ENCODE peak calls at places on chromosomes 3 and 15, in eight cellular contexts. C is prostate gland, Y is sigmoid colon, J is HCT116, G is endothelial cell of umbilical vein, W is stomach, E is esophagus muscularis mucosa, R is K562. D is an unnamed sample. For H3K9me3, the result is how much of the 10 kb centered on the place peaks cover.

GRCh38 chr3:102068327-102068726 is 219.0 kb downstream of the NFKBIZ start:
- DNase-seq in R (no peak), C (no peak), W (no peak), J (no peak), E (no peak), Y (no peak), G (peak), D (no peak)

GRCh38 chr15:60442763-60443162 is 36.2 kb downstream of the ICE2 start:
- DNase-seq in C (no peak), R (no peak), W (no peak), Y (no peak), G (no peak), J (no peak), E (no peak), D (no peak)

GRCh38 chr3:57903124-57903668 is 105.0 kb upstream of the FLNB start:
- DNase-seq in G (no peak), Y (no peak), E (no peak), C (no peak), J (no peak), R (no peak), W (no peak), D (no peak)

GRCh38 chr3:55408193-55408826 is 78.8 kb downstream of the WNT5A start:
- DNase-seq in W (no peak), J (no peak), E (no peak), C (no peak), G (no peak), Y (no peak), R (no peak), D (peak)

GRCh38 chr3:59313365-59313764 is 263.5 kb upstream of the CFAP20DC start:
- DNase-seq in J (peak), R (peak), Y (no peak), C (peak), E (no peak), W (peak), G (no peak), D (peak)

GRCh38 chr15:63028442-63029110 is 14.0 kb upstream of the TPM1 start:
- DNase-seq in E (no peak), W (no peak), Y (no peak), G (no peak), C (no peak), R (no peak), J (no peak), D (no peak)

GRCh38 chr3:17157713-17158112 is 273.0 kb downstream of the PLCL2 start:
- DNase-seq in Y (no peak), R (no peak), G (no peak), C (no peak), E (no peak), J (no peak), W (no peak), D (no peak)

GRCh38 chr15:30917013-30917412 is 13.3 kb downstream of the FAN1 start:
- DNase-seq in G (no peak), J (no peak), E (no peak), W (no peak), Y (no peak), C (no peak), R (no peak), D (no peak)

GRCh38 chr3:62876064-62876463 is 848 bp upstream of the CADPS start:
- DNase-seq in R (no peak), Y (no peak), J (no peak), G (peak), E (no peak), W (no peak), C (no peak), D (peak)

GRCh38 chr3:107987036-107987557 is 103.7 kb downstream of the CD47 start:
- DNase-seq in C (peak), J (peak), W (peak), E (peak), G (peak), Y (peak), R (no peak), D (peak)

GRCh38 chr3:160065282-160065681 is 76.6 kb downstream of the IL12A start:
- DNase-seq in C (no peak), G (no peak), E (no peak), Y (no peak), R (no peak), J (no peak), W (no peak), D (no peak)

GRCh38 chr15:73125219-73125618 is 73.0 kb downstream of the NEO1 start:
- DNase-seq in J (no peak), Y (no peak), C (no peak), R (no peak), W (no peak), G (no peak), E (no peak), D (no peak)

GRCh38 chr3:187066228-187066995 is 72.9 kb downstream of the RPL39L start:
- DNase-seq in C (no peak), Y (no peak), W (no peak), G (peak), J (peak), E (peak), R (peak), D (no peak)

GRCh38 chr3:144032531-144033234 is 61.1 kb downstream of the DIPK2A start:
- DNase-seq in E (no peak), Y (no peak), J (no peak), G (no peak), C (no peak), W (no peak), R (no peak), D (no peak)

GRCh38 chr15:34813446-34814190 is 18.3 kb upstream of the ACTC1 start:
- DNase-seq in W (no peak), C (no peak), Y (no peak), R (no peak), J (no peak), G (no peak), E (no peak), D (no peak)

GRCh38 chr3:122635789-122636188 is 44.9 kb upstream of the PARP14 start:
- DNase-seq in W (no peak), E (no peak), J (peak), Y (no peak), G (no peak), C (no peak), R (no peak), D (no peak)

GRCh38 chr3:102085431-102086226 is 236.3 kb downstream of the NFKBIZ start:
- DNase-seq in C (no peak), R (no peak), G (no peak), E (no peak), Y (no peak), W (no peak), J (no peak), D (no peak)

GRCh38 chr3:73074681-73075305 is 13.3 kb downstream of the EBLN2 start:
- DNase-seq in R (no peak), J (no peak), E (no peak), W (no peak), G (no peak), C (no peak), Y (no peak), D (no peak)

GRCh38 chr15:45457215-45457614 is 65.3 kb downstream of the SLC30A4 start:
- DNase-seq in C (no peak), E (no peak), R (no peak), Y (no peak), G (no peak), W (no peak), J (no peak), D (no peak)

GRCh38 chr3:113514265-113514769 is 639 bp downstream of the SPICE1 start:
- DNase-seq in G (no peak), W (no peak), Y (no peak), J (no peak), R (peak), C (no peak), E (no peak), D (no peak)

GRCh38 chr15:93929375-93930094 is 301.8 kb upstream of the MCTP2 start:
- DNase-seq in G (no peak), E (no peak), J (no peak), C (no peak), Y (peak), R (no peak), W (no peak), D (peak)

DNA sequence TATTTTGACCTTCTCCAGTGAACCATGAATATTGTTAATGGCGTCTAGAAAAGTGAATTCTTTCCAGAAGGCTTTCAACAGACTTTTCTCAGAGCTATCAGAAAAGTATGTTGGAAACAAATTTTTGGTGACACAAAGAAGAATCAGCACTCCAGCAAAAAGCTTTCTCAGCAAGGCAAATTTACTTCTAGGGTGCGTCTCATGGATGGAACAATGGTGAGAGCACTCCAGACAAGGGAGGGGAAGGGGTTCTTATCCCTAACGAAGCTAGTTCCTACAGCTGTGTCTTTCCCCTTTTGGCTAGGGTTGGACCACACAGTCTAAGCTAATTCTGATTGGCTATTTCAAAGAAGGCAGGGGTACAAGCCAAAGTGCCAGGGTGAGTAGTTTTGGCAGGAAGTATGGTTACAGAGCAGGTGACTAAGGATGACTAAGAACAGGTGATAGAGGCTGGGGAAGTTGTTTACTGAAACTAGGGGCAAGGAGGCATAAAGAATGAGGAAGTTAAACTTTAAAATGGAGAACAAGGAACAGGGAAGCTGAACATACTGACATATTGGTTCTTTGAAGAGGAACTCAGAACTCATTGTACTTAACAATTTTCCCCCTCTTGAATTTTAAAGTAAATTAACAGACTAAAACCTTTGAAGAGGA is 959.8 kb downstream of the NAALADL2 start:
- DNase-seq in R (no peak), C (no peak), E (no peak), G (no peak), Y (no peak), J (peak), W (no peak), D (no peak)
- H3K9me3 ChIP-seq in R (under half), C (under half), E (under half), G (under half), Y (under half), J (under half), W (under half), D (under half)

GRCh38 chr3:127709320-127710060 is 36.7 kb downstream of the ABTB1 start:
- DNase-seq in W (no peak), R (no peak), J (no peak), G (no peak), Y (peak), C (no peak), E (no peak), D (peak)

GRCh38 chr3:127706312-127706711 is 33.6 kb downstream of the ABTB1 start:
- DNase-seq in R (no peak), W (no peak), G (no peak), C (no peak), J (no peak), Y (peak), E (no peak), D (peak)

GRCh38 chr3:127706785-127707351 is 34.1 kb downstream of the ABTB1 start:
- DNase-seq in W (no peak), J (no peak), R (peak), Y (peak), C (no peak), E (no peak), G (no peak), D (peak)

GRCh38 chr3:127708837-127709236 is 36.1 kb downstream of the ABTB1 start:
- DNase-seq in J (no peak), R (no peak), W (no peak), C (no peak), E (no peak), G (no peak), Y (no peak), D (no peak)

GRCh38 chr3:127707777-127708438 is 35.2 kb downstream of the ABTB1 start:
- DNase-seq in J (no peak), W (no peak), Y (peak), G (no peak), R (no peak), E (no peak), C (no peak), D (peak)
- TF ChIP-seq POLR2AphosphoS5 in J (no peak), W (no peak), Y (peak), G (no peak), R (no peak), E (no peak), C (peak), D (peak)

DNA sequence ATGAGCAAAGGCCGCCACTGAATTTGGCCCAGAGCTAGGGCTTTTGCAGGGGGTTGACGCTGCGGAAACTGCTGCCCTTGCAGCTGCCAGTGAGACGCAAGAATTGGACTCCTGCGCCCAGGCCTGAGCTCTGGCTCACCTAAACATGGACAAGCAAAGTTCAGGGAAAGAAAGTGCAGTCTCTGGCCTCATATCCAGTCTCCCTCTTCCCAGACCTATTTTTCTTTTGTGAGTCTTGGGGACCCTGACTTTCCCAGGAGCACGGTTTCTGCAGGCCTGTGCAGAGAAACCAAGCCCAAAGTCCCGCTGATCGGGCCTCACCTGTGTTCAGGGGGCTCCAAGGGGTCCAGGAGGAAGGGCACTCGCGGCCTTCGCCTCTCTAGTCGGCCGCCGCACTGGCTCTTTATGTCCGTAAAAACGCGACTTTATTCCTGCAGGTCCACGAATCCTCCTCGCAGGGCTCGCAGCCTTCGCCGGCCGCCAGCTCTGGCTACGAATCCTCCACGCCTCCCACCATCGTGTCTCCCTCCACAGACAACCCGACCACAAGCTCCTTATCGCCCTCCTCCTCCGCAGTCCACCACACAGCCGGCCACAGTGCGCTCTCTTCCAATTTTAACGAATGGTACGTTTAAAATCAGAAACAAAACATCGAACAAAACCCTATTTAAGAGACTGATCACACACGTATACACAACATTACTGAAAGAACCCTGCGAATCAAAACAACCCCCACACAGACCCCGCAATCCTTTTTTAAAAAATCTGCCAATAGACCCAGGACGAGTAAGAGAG is 3.9 kb downstream of the ZIC1 start:
- DNase-seq in C (no peak), R (no peak), E (no peak), G (no peak), Y (no peak), W (no peak), J (no peak), D (no peak)
- H3K9me3 ChIP-seq in C (under half), R (under half), E (under half), G (under half), Y (under half), W (under half), J (under half), D (under half)

GRCh38 chr15:38668433-38669159 is 104.0 kb upstream of the RASGRP1 start:
- DNase-seq in R (no peak), E (no peak), C (no peak), G (no peak), W (no peak), J (no peak), Y (no peak), D (no peak)
- TF ChIP-seq POLR2AphosphoS5 in R (no peak), E (no peak), C (no peak), G (no peak), W (no peak), J (no peak), Y (no peak), D (no peak)

D was measured in transverse colon.